ENCODE peak calls at places on chromosomes 12 and 14, in nine cellular contexts. P is neural progenitor cell; I is ascending aorta; E is lower leg skin; G is A549; J is body of pancreas; X is A673; O is CD8-positive, alpha-beta T cell; U is Calu3. T is an unnamed sample.

GRCh38 chr12:25322351-25322750 is 71.6 kb upstream of the KRAS start:
- DNase-seq in P (no peak), I (no peak), E (no peak), G (no peak), J (no peak), X (no peak), O (no peak), U (no peak), T (no peak)

GRCh38 chr12:90048918-90049317 is 340.3 kb upstream of the ATP2B1 start:
- DNase-seq in P (no peak), I (no peak), E (no peak), G (no peak), J (no peak), X (no peak), O (no peak), U (no peak), T (no peak)

GRCh38 chr14:93969082-93969828 is 7.1 kb downstream of the ASB2 start:
- DNase-seq in P (no peak), I (no peak), E (no peak), G (no peak), J (no peak), X (no peak), O (no peak), U (no peak), T (no peak)

GRCh38 chr14:102828201-102828600 is 51.0 kb downstream of the TRAF3 start:
- DNase-seq in P (no peak), I (no peak), E (no peak), G (no peak), J (no peak), X (no peak), O (no peak), U (no peak), T (no peak)

GRCh38 chr12:40632171-40632570 is 60.1 kb upstream of the CNTN1 start:
- DNase-seq in P (no peak), I (no peak), E (no peak), G (no peak), J (no peak), X (no peak), O (no peak), U (no peak), T (no peak)

GRCh38 chr12:112182499-112182898 is 57.1 kb downstream of the TRAFD1 start:
- DNase-seq in P (no peak), I (no peak), E (no peak), G (no peak), J (no peak), X (no peak), O (no peak), U (no peak), T (no peak)

GRCh38 chr12:21656931-21657335 is 709 bp downstream of the LDHB start:
- DNase-seq in P (peak; percentile 31), I (no peak), E (peak; percentile 29), G (peak; percentile 18), J (peak; percentile 69), X (peak; percentile 55), O (peak; percentile 42), U (no peak), T (no peak)

GRCh38 chr14:54200726-54201125 is 196.1 kb upstream of the CDKN3 start:
- DNase-seq in P (no peak), I (no peak), E (no peak), G (no peak), J (no peak), X (no peak), O (no peak), U (no peak), T (no peak)

GRCh38 chr14:22849212-22849819 is 12.9 kb downstream of the MMP14 start:
- DNase-seq in P (no peak), I (peak; percentile 59), E (peak; percentile 82), G (no peak), J (peak; percentile 23), X (no peak), O (no peak), U (no peak), T (no peak)

GRCh38 chr14:51479584-51480305 is 172.0 kb upstream of the FRMD6 start:
- DNase-seq in P (no peak), I (no peak), E (no peak), G (no peak), J (no peak), X (peak; percentile 12), O (no peak), U (no peak), T (no peak)

GRCh38 chr14:49512147-49512551 is 74.0 kb downstream of the RPS29 start:
- DNase-seq in P (no peak), I (no peak), E (no peak), G (no peak), J (no peak), X (peak; percentile 4), O (no peak), U (no peak), T (no peak)

GRCh38 chr14:104769324-104770071 is 16.6 kb downstream of the SIVA1 start:
- DNase-seq in P (no peak), I (no peak), E (no peak), G (no peak), J (no peak), X (no peak), O (no peak), U (no peak), T (no peak)

GRCh38 chr14:104771374-104771773 is 18.4 kb downstream of the SIVA1 start:
- DNase-seq in P (no peak), I (no peak), E (no peak), G (no peak), J (no peak), X (no peak), O (no peak), U (no peak), T (no peak)

GRCh38 chr14:104770851-104771272 is 17.9 kb downstream of the SIVA1 start:
- DNase-seq in P (no peak), I (no peak), E (no peak), G (no peak), J (no peak), X (peak; percentile 45), O (no peak), U (no peak), T (no peak)

GRCh38 chr14:104768437-104769323 is 15.7 kb downstream of the SIVA1 start:
- DNase-seq in P (peak; percentile 91), I (peak; percentile 48), E (peak; percentile 89), G (peak; percentile 74), J (peak; percentile 94), X (peak; percentile 87), O (peak; percentile 85), U (peak; percentile 95), T (peak; percentile 95)

GRCh38 chr14:104770072-104770579 is 17.2 kb downstream of the SIVA1 start:
- DNase-seq in P (no peak), I (no peak), E (no peak), G (no peak), J (no peak), X (no peak), O (no peak), U (no peak), T (no peak)
- TF ChIP-seq CTCF in P (no peak), I (no peak), E (no peak), G (no peak), J (no peak), X (no peak), O (no peak), U (no peak), T (no peak)

DNA sequence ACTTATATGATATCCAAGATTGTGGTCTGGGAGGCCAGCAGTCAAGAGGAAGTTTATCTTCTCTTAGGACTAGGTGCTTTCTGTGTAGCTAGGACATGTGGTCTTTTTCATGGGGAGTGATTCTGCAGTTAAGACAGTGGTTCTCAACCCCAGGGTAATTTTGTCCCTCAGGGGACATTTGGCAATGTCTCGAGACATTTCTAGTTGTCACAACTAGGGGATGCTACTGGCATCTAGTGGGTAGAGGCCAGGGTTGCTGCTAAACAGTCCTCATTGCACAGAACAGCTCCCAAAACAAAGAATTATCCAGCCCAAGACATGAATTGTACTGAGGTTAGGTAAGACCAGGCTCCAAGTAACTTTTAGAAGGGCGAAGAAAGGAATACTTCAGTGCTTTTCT is 20.0 kb downstream of the AMDHD1 start:
- DNase-seq in P (peak; percentile 54), I (no peak), E (no peak), G (peak; percentile 10), J (no peak), X (peak; percentile 64), O (no peak), U (peak; percentile 10), T (no peak)
- TF ChIP-seq CTCF in P (peak; percentile 57), I (no peak), E (no peak), G (peak; percentile 23), J (no peak), X (peak; percentile 59), O (no peak), U (no peak), T (peak; percentile 45)

DNA sequence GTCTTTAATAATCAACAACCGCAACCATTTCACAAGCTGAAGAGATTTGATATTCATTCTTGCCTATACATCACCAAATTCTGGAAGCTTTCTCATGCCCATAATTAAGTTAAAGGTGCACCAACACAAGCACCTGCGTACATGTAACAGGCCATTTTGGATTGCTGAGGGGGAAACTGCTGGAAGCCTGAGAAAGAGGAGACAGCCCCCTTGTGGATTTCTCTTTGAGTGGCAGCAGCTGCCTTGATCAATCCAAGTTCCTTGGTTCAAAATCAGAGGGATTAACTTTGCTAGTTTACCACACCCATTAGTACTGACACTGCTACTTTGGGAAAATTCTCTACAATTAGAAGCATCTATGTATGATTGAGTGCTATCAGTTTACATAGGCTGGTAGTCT is 321.1 kb downstream of the NOVA1 start:
- DNase-seq in P (peak; percentile 73), I (no peak), E (no peak), G (no peak), J (no peak), X (peak; percentile 62), O (no peak), U (no peak), T (no peak)
- TF ChIP-seq CTCF in P (peak; percentile 72), I (no peak), E (no peak), G (no peak), J (no peak), X (peak; percentile 74), O (no peak), U (no peak), T (peak; percentile 70)

GRCh38 chr12:13436696-13437391 is 240.3 kb downstream of the EMP1 start:
- DNase-seq in P (no peak), I (peak; percentile 14), E (no peak), G (peak; percentile 9), J (peak; percentile 44), X (peak; percentile 71), O (no peak), U (peak; percentile 38), T (no peak)

GRCh38 chr12:13436182-13436581 is 239.7 kb downstream of the EMP1 start:
- DNase-seq in P (no peak), I (no peak), E (no peak), G (no peak), J (no peak), X (peak; percentile 19), O (no peak), U (no peak), T (no peak)

GRCh38 chr12:13435535-13435934 is 239.0 kb downstream of the EMP1 start:
- DNase-seq in P (peak; percentile 41), I (no peak), E (no peak), G (no peak), J (no peak), X (peak; percentile 92), O (no peak), U (no peak), T (no peak)

GRCh38 chr12:13440844-13441243 is 244.3 kb downstream of the EMP1 start:
- DNase-seq in P (no peak), I (no peak), E (no peak), G (no peak), J (no peak), X (no peak), O (no peak), U (no peak), T (no peak)

DNA sequence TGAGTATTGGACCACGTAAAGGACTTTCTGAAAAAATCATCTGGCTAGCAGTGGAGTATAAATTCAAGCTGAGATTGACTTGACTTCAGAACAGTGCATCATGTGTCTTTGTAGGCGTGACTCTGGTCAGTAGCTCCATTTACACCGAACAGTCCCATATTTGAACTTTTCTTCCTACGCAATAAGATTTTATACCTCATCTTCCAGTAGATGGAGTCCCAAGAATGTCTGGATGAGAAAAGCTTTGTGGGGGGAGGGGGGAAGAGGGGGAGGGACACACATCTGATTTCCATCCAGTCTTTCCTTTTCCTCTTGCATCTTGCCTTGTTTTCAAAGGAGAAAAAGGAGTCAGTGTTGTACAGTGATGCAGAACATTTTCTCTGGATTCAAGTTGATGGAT is 241.0 kb downstream of the EMP1 start:
- DNase-seq in P (no peak), I (no peak), E (no peak), G (no peak), J (no peak), X (no peak), O (no peak), U (no peak), T (no peak)
- TF ChIP-seq CTCF in P (no peak), I (no peak), E (no peak), G (no peak), J (no peak), X (no peak), O (no peak), U (no peak), T (no peak)